ENCODE peak calls at places on chromosomes 12 and 14, in four cellular contexts. X, Q, A and M are unnamed samples.

GRCh38 chr12:102322254-102322653 is 124.6 kb upstream of the PMCH start:
- DNase-seq in X (no peak), A (no peak), Q (no peak), M (no peak)

GRCh38 chr12:51536159-51536558 is 54.9 kb upstream of the SCN8A start:
- DNase-seq in A (no peak), X (no peak), Q (no peak), M (no peak)

GRCh38 chr12:43208221-43208620 is 343.8 kb downstream of the ADAMTS20 start:
- DNase-seq in Q (no peak), X (no peak), A (no peak), M (no peak)

GRCh38 chr14:65444230-65444629 is 31.7 kb downstream of the FUT8 start:
- DNase-seq in Q (no peak), X (no peak), A (no peak), M (no peak)

GRCh38 chr12:57215668-57216013 is 953 bp upstream of the NXPH4 start:
- DNase-seq in A (no peak), X (no peak), Q (no peak), M (no peak)

GRCh38 chr14:40847496-40847895 is 759.2 kb upstream of the LRFN5 start:
- DNase-seq in A (no peak), X (no peak), Q (no peak), M (no peak)

GRCh38 chr12:5830121-5830520 is 114.9 kb downstream of the ANO2 start:
- DNase-seq in X (no peak), Q (no peak), A (no peak), M (no peak)

GRCh38 chr12:85626031-85626781 is 210.0 kb downstream of the RASSF9 start:
- DNase-seq in X (no peak), Q (no peak), A (peak), M (no peak)

GRCh38 chr14:55438066-55438683 is 2.2 kb downstream of the TBPL2 start:
- DNase-seq in Q (no peak), A (peak), X (no peak), M (peak)

GRCh38 chr12:480831-481230 is 21.1 kb downstream of the B4GALNT3 start:
- DNase-seq in A (no peak), Q (no peak), X (no peak), M (no peak)

GRCh38 chr14:64636208-64636979 is 67.8 kb upstream of the PLEKHG3 start:
- DNase-seq in A (peak), Q (peak), X (peak), M (peak)

GRCh38 chr14:68191567-68192321 is 372.2 kb downstream of the RAD51B start:
- DNase-seq in A (peak), Q (no peak), X (no peak), M (no peak)

GRCh38 chr14:85233756-85234545 is 296.0 kb upstream of the FLRT2 start:
- DNase-seq in X (no peak), A (no peak), Q (no peak), M (no peak)

GRCh38 chr12:26434299-26434915 is 239.0 kb downstream of the SSPN start:
- DNase-seq in Q (peak), A (peak), X (no peak), M (peak)

GRCh38 chr14:86665975-86666374 is 1136.0 kb downstream of the FLRT2 start:
- DNase-seq in X (no peak), A (no peak), Q (no peak), M (no peak)

GRCh38 chr12:68040450-68041075 is 51.3 kb downstream of the IFNG-AS1 start:
- DNase-seq in X (no peak), A (peak), Q (peak), M (peak)
- TF ChIP-seq CTCF in X (peak), A (peak), Q (peak), M (peak)

DNA sequence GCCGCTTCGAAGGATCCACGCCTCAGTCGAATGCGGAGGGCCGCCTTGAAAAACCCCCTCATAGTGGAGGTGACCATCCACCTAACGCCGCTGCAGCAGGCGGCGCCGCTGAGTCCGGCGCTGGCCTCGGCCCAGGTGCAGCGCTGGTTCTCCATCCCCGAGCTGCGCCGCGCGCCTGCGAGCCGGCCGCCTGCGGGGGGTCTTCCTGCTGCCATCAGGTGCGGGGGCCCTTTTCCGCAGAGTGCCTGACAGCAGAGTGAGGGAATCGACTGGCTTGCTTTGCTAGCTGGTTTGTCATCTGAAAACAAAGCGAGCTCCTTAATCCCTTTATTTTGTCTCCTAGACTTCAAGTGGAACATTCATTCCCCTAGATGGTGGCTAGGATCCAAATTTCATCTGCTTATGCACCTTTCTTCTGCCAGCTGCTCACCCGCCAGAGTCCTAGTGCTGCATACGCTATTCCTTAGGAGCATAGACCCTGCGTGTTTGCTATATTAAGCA is 10.4 kb upstream of the DNAL1 start:
- DNase-seq in A (peak), Q (peak), X (no peak), M (peak)
- TF ChIP-seq CTCF in A (no peak), Q (peak), X (peak), M (no peak)

GRCh38 chr14:23102801-23103200 is 2.0 kb downstream of the CIROP start:
- DNase-seq in A (no peak), X (no peak), Q (no peak), M (no peak)

GRCh38 chr14:23097786-23098185 is 2.5 kb downstream of the C14orf119 start:
- DNase-seq in A (no peak), Q (no peak), X (no peak), M (no peak)

GRCh38 chr14:23101986-23102625 is 2.7 kb downstream of the CIROP start:
- DNase-seq in A (no peak), Q (no peak), X (no peak), M (no peak)

GRCh38 chr14:23101213-23101970 is 3.4 kb downstream of the CIROP start:
- DNase-seq in Q (no peak), X (no peak), A (no peak), M (no peak)

GRCh38 chr14:23099212-23099861 is 4.0 kb downstream of the C14orf119 start:
- DNase-seq in X (no peak), A (no peak), Q (no peak), M (no peak)
- TF ChIP-seq CTCF in X (no peak), A (no peak), Q (no peak), M (no peak)

DNA sequence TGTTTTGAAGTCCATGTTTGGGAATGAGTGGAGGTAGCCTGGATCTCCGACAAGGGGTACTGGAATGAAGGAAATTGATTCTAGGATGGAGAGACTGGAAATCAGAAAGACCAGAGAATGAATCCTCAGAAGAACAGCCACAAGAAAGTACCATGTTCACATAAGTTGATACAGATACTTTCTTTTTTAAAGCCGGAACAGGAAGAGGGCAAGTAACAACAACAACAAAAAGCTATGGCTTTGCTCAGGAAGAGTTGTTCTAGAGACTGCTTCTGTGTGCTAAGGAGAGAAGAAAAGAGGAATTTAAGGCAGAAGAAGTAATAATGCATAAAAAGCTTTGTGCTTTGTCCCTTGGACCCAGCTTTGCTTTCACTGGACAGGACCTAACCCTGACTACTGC is 6.2 kb downstream of the TC2N start:
- DNase-seq in Q (no peak), A (no peak), X (no peak), M (no peak)
- TF ChIP-seq CTCF in Q (no peak), A (no peak), X (no peak), M (no peak)

DNA sequence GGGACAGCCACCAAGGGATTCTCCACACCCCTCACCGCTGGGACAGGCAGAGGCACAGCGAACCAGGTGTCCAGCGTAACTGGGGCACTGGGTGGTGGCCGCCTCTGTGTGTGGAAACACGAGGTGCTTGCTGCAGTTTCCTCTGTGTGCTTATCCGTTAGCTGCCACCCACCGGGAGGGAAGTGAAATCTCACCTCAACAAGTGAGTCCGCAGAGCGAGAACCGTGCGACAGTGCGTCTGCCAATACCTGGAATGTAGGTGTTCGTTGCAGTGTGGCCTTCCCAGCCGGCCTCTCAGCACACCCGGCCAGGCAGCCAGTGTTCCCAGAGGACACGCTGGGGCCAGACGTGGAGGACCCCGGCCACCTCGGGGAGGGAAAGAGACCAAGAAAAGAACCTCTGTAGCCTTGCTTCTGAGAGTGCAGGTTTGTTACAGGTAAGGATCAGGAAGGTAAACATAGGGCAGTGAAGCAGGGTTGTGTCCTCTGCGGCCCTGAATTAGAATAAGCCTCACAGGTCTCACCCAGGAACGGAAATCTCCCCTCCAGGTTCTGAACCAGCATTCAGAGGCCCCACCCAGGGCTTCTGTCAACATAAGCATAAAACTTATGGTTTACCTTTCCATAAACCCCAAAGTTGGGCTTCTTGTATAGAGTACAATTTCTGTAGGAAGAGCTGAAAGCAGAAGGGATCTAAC is 1.5 kb downstream of the BCL2L14 start:
- DNase-seq in A (peak), Q (peak), X (peak), M (no peak)
- TF ChIP-seq CTCF in A (no peak), Q (no peak), X (no peak), M (no peak)

DNA sequence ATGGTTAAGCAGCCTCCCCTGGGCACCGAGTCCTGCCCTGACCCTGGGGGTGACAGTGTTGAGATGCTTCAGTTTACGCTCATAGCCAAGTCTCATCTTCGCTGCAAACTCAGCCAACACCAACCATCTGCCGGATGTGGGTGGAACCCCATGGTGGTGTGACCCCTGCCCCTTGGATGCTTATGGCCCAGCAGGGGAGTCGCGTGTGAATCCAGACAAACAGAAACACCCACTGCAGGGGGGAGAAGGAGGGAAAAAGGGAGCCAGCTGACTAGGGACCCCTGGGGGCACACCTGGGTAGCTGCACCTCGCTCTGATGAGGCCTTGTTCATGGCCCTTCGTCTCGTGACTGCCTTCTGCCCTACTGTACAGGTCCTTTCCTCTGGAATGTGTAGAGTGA is 23.8 kb downstream of the AACS start:
- DNase-seq in Q (no peak), X (no peak), A (no peak), M (no peak)
- TF ChIP-seq CTCF in Q (no peak), X (no peak), A (no peak), M (no peak)